ENCODE peak calls at places on chromosomes 1 and 21, in seven cellular contexts. One of them, this sample, is unnamed.
A peak's percentile ranks its signal among the peaks of the same experiment; 100 is the strongest.

GRCh38 chr1:3483801-3484444 is 29.5 kb downstream of the ARHGEF16 start:
- DNase-seq in A549: peak; percentile 23
- DNase-seq in K562: peak; percentile 87
- DNase-seq in SK-N-SH: peak; percentile 83
- DNase-seq in HCT116: no peak
- DNase-seq in GM12878: no peak
- DNase-seq in IMR-90: no peak
- DNase-seq in this sample: peak; percentile 36

GRCh38 chr1:88175631-88176226 is 508.3 kb upstream of the PKN2 start:
- DNase-seq in HCT116: peak; percentile 6
- DNase-seq in GM12878: no peak
- DNase-seq in K562: no peak
- DNase-seq in IMR-90: peak; percentile 30
- DNase-seq in A549: peak; percentile 1
- DNase-seq in SK-N-SH: no peak
- DNase-seq in this sample: peak; percentile 99

GRCh38 chr21:37045139-37045538 is 27.7 kb downstream of the PIGP start:
- DNase-seq in SK-N-SH: no peak
- DNase-seq in HCT116: no peak
- DNase-seq in GM12878: no peak
- DNase-seq in A549: no peak
- DNase-seq in K562: no peak
- DNase-seq in IMR-90: no peak
- DNase-seq in this sample: no peak

GRCh38 chr1:6832789-6833188 is 47.5 kb downstream of the CAMTA1 start:
- DNase-seq in IMR-90: no peak
- DNase-seq in GM12878: no peak
- DNase-seq in K562: no peak
- DNase-seq in SK-N-SH: no peak
- DNase-seq in A549: no peak
- DNase-seq in HCT116: no peak
- DNase-seq in this sample: no peak

GRCh38 chr1:115284209-115284608 is 53.8 kb downstream of the NGF start:
- DNase-seq in A549: no peak
- DNase-seq in K562: no peak
- DNase-seq in HCT116: no peak
- DNase-seq in IMR-90: no peak
- DNase-seq in GM12878: no peak
- DNase-seq in SK-N-SH: no peak
- DNase-seq in this sample: no peak

GRCh38 chr1:181772714-181773113 is 288.8 kb downstream of the ZNF648 start:
- DNase-seq in GM12878: no peak
- DNase-seq in HCT116: no peak
- DNase-seq in K562: no peak
- DNase-seq in A549: no peak
- DNase-seq in SK-N-SH: no peak
- DNase-seq in IMR-90: no peak
- DNase-seq in this sample: no peak

GRCh38 chr1:91617242-91617837 is 116.7 kb downstream of the CDC7 start:
- DNase-seq in GM12878: no peak
- DNase-seq in A549: no peak
- DNase-seq in HCT116: no peak
- DNase-seq in K562: peak; percentile 38
- DNase-seq in IMR-90: no peak
- DNase-seq in SK-N-SH: no peak
- DNase-seq in this sample: peak; percentile 51

GRCh38 chr1:11707621-11708276 is 16.2 kb downstream of the DRAXIN start:
- DNase-seq in A549: no peak
- DNase-seq in K562: peak; percentile 75
- DNase-seq in IMR-90: no peak
- DNase-seq in SK-N-SH: peak; percentile 74
- DNase-seq in HCT116: no peak
- DNase-seq in GM12878: no peak
- DNase-seq in this sample: peak; percentile 69

GRCh38 chr21:15667010-15667409 is 62.8 kb upstream of the USP25 start:
- DNase-seq in HCT116: no peak
- DNase-seq in SK-N-SH: no peak
- DNase-seq in GM12878: no peak
- DNase-seq in A549: no peak
- DNase-seq in IMR-90: peak; percentile 73
- DNase-seq in K562: no peak
- DNase-seq in this sample: no peak

GRCh38 chr1:8911416-8912309 is 33.2 kb upstream of the ENO1 start:
- DNase-seq in IMR-90: no peak
- DNase-seq in GM12878: no peak
- DNase-seq in HCT116: no peak
- DNase-seq in SK-N-SH: no peak
- DNase-seq in A549: no peak
- DNase-seq in K562: no peak
- DNase-seq in this sample: no peak

GRCh38 chr1:11646317-11646716 is 7.9 kb downstream of the FBXO2 start:
- DNase-seq in HCT116: no peak
- DNase-seq in GM12878: no peak
- DNase-seq in K562: no peak
- DNase-seq in A549: no peak
- DNase-seq in IMR-90: no peak
- DNase-seq in SK-N-SH: no peak
- DNase-seq in this sample: no peak

GRCh38 chr1:23066075-23066474 is 46.8 kb downstream of the KDM1A start:
- DNase-seq in IMR-90: no peak
- DNase-seq in HCT116: no peak
- DNase-seq in SK-N-SH: no peak
- DNase-seq in GM12878: no peak
- DNase-seq in A549: no peak
- DNase-seq in K562: no peak
- DNase-seq in this sample: no peak

GRCh38 chr21:30497065-30497464 is at the start of gene KRTAP19-4:
- DNase-seq in HCT116: no peak
- DNase-seq in SK-N-SH: no peak
- DNase-seq in K562: no peak
- DNase-seq in A549: no peak
- DNase-seq in GM12878: no peak
- DNase-seq in IMR-90: no peak
- DNase-seq in this sample: no peak

GRCh38 chr1:91851130-91852010 is 34.6 kb downstream of the TGFBR3 start:
- DNase-seq in HCT116: no peak
- DNase-seq in SK-N-SH: peak; percentile 8
- DNase-seq in A549: peak; percentile 63
- DNase-seq in GM12878: no peak
- DNase-seq in K562: no peak
- DNase-seq in IMR-90: peak; percentile 89
- DNase-seq in this sample: no peak

GRCh38 chr1:244391761-244392160 is 59.9 kb downstream of the ADSS2 start:
- DNase-seq in HCT116: no peak
- DNase-seq in IMR-90: peak; percentile 58
- DNase-seq in GM12878: no peak
- DNase-seq in SK-N-SH: no peak
- DNase-seq in K562: no peak
- DNase-seq in A549: peak; percentile 59
- DNase-seq in this sample: peak; percentile 32

GRCh38 chr1:7378346-7379130 is 392.6 kb upstream of the VAMP3 start:
- DNase-seq in IMR-90: no peak
- DNase-seq in HCT116: no peak
- DNase-seq in SK-N-SH: no peak
- DNase-seq in K562: no peak
- DNase-seq in A549: no peak
- DNase-seq in GM12878: no peak
- DNase-seq in this sample: no peak

GRCh38 chr1:167232801-167233200 is 12.1 kb downstream of the POU2F1 start:
- DNase-seq in K562: no peak
- DNase-seq in SK-N-SH: no peak
- DNase-seq in IMR-90: no peak
- DNase-seq in A549: no peak
- DNase-seq in GM12878: no peak
- DNase-seq in HCT116: no peak
- DNase-seq in this sample: no peak

GRCh38 chr1:159088050-159088449 is 11.5 kb upstream of the AIM2 start:
- DNase-seq in K562: no peak
- DNase-seq in IMR-90: peak; percentile 78
- DNase-seq in A549: no peak
- DNase-seq in SK-N-SH: no peak
- DNase-seq in GM12878: no peak
- DNase-seq in HCT116: no peak
- DNase-seq in this sample: no peak

GRCh38 chr1:1371741-1372711 is 3.0 kb downstream of the AURKAIP1 start:
- DNase-seq in IMR-90: peak; percentile 38
- DNase-seq in K562: peak; percentile 83
- DNase-seq in SK-N-SH: peak; percentile 93
- DNase-seq in HCT116: no peak
- DNase-seq in A549: peak; percentile 71
- DNase-seq in GM12878: no peak
- DNase-seq in this sample: peak; percentile 47

GRCh38 chr1:161382214-161383019 is 14.7 kb upstream of the CFAP126 start:
- DNase-seq in IMR-90: peak; percentile 81
- DNase-seq in HCT116: peak; percentile 45
- DNase-seq in A549: peak; percentile 58
- DNase-seq in K562: peak; percentile 33
- DNase-seq in GM12878: no peak
- DNase-seq in SK-N-SH: peak; percentile 60
- DNase-seq in this sample: peak; percentile 48

GRCh38 chr1:6026095-6026809 is 19.4 kb upstream of the KCNAB2 start:
- DNase-seq in A549: peak; percentile 44
- DNase-seq in K562: peak; percentile 47
- DNase-seq in HCT116: peak; percentile 44
- DNase-seq in GM12878: peak; percentile 83
- DNase-seq in IMR-90: peak; percentile 30
- DNase-seq in SK-N-SH: no peak
- DNase-seq in this sample: peak; percentile 70

GRCh38 chr1:245177071-245177900 is 22.5 kb downstream of the KIF26B start:
- DNase-seq in SK-N-SH: peak; percentile 71
- DNase-seq in HCT116: peak; percentile 54
- DNase-seq in A549: no peak
- DNase-seq in GM12878: no peak
- DNase-seq in K562: no peak
- DNase-seq in IMR-90: no peak
- DNase-seq in this sample: no peak

GRCh38 chr1:229282295-229282823 is 11.4 kb downstream of the RAB4A start:
- DNase-seq in K562: no peak
- DNase-seq in SK-N-SH: no peak
- DNase-seq in GM12878: no peak
- DNase-seq in IMR-90: no peak
- DNase-seq in HCT116: no peak
- DNase-seq in A549: no peak
- DNase-seq in this sample: no peak

GRCh38 chr1:55334140-55334539 is 119.0 kb upstream of the USP24 start:
- DNase-seq in IMR-90: no peak
- DNase-seq in SK-N-SH: no peak
- DNase-seq in HCT116: no peak
- DNase-seq in A549: no peak
- DNase-seq in K562: no peak
- DNase-seq in GM12878: no peak
- DNase-seq in this sample: no peak

GRCh38 chr21:26717146-26717739 is 128.0 kb downstream of the ADAMTS1 start:
- DNase-seq in A549: peak; percentile 2
- DNase-seq in IMR-90: peak; percentile 31
- DNase-seq in GM12878: no peak
- DNase-seq in SK-N-SH: peak; percentile 24
- DNase-seq in HCT116: no peak
- DNase-seq in K562: peak; percentile 18
- DNase-seq in this sample: no peak

DNA sequence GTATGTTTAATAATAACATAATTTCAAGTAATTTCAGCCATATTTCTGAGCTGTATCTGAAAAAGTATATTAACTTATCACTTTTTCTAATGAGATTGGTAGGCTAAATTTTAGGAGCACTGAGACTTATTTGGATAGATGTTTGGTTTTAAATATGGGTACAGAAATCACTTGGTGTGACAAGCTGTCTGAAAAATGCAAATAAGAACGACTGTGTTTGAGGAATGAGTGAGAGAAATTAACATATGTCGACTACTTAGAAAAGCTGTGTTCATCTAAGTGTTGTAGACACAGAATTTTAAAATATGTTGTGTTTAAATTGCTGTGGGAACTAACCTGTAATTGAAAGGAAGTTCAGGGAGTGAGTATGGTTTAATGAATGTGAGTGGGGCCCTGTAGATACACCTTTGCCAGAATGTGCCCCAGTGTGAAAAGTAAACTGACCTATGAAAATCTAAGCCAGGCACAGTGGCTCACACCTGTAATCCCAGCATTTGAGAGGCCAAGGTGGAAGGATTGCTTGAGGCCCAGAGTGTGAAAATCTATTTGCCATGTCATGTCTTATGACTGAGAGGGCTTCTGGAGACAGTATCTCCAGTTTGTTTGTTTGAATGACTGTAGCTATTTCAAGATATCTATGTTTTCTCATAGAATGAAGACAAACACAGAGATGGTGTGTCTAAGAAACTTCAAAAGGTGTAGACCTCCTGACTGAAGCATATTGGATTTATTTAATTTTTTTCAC is 53.8 kb upstream of the LRRC8C start:
- DNase-seq in SK-N-SH: no peak
- DNase-seq in IMR-90: no peak
- DNase-seq in HCT116: no peak
- DNase-seq in GM12878: no peak
- DNase-seq in A549: no peak
- DNase-seq in K562: no peak
- DNase-seq in this sample: no peak
- TF ChIP-seq RAD21 in SK-N-SH: no peak
- TF ChIP-seq RAD21 in IMR-90: no peak
- TF ChIP-seq RAD21 in HCT116: no peak
- TF ChIP-seq RAD21 in GM12878: no peak
- TF ChIP-seq RAD21 in A549: no peak
- TF ChIP-seq RAD21 in K562: no peak
- TF ChIP-seq RAD21 in this sample: no peak

GRCh38 chr1:90402893-90403849 is 313.9 kb downstream of the BARHL2 start:
- DNase-seq in GM12878: no peak
- DNase-seq in IMR-90: peak; percentile 95
- DNase-seq in K562: no peak
- DNase-seq in A549: peak; percentile 8
- DNase-seq in SK-N-SH: peak; percentile 0
- DNase-seq in HCT116: peak; percentile 94
- DNase-seq in this sample: peak; percentile 89
- TF ChIP-seq RAD21 in GM12878: no peak
- TF ChIP-seq RAD21 in IMR-90: no peak
- TF ChIP-seq RAD21 in K562: no peak
- TF ChIP-seq RAD21 in A549: no peak
- TF ChIP-seq RAD21 in SK-N-SH: no peak
- TF ChIP-seq RAD21 in HCT116: no peak
- TF ChIP-seq RAD21 in this sample: no peak

GRCh38 chr1:48654606-48655210 is 122.0 kb downstream of the BEND5 start:
- DNase-seq in GM12878: no peak
- DNase-seq in IMR-90: no peak
- DNase-seq in A549: no peak
- DNase-seq in SK-N-SH: peak; percentile 81
- DNase-seq in HCT116: no peak
- DNase-seq in K562: no peak
- DNase-seq in this sample: no peak
- TF ChIP-seq RAD21 in GM12878: no peak
- TF ChIP-seq RAD21 in IMR-90: no peak
- TF ChIP-seq RAD21 in A549: no peak
- TF ChIP-seq RAD21 in SK-N-SH: peak; percentile 27
- TF ChIP-seq RAD21 in HCT116: no peak
- TF ChIP-seq RAD21 in K562: no peak
- TF ChIP-seq RAD21 in this sample: no peak

DNA sequence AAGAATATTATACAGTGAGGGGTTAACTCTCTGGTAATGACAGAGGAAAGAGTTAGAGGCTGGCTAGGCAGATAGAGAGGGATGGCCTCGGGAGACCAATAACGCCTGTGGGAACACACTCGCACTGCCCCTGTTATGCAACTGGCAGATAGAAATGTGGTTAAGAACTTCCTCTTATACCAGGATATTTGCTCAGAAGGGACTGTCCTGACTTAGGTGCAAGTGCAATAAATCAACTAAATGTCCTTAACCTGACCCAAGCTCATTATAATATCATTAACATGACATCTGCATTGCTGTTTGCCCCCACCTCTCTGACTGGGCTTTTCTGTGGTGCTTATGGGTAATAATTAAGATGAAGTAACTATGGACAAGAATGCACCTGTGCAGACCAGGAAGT is 1518.0 kb downstream of the NCAM2 start:
- DNase-seq in K562: no peak
- DNase-seq in IMR-90: no peak
- DNase-seq in GM12878: no peak
- DNase-seq in HCT116: no peak
- DNase-seq in A549: no peak
- DNase-seq in SK-N-SH: no peak
- DNase-seq in this sample: no peak
- TF ChIP-seq RAD21 in K562: no peak
- TF ChIP-seq RAD21 in IMR-90: no peak
- TF ChIP-seq RAD21 in GM12878: no peak
- TF ChIP-seq RAD21 in HCT116: no peak
- TF ChIP-seq RAD21 in A549: no peak
- TF ChIP-seq RAD21 in SK-N-SH: no peak
- TF ChIP-seq RAD21 in this sample: no peak